ENCODE peak calls at places on chromosomes 11 and 22, in nine cellular contexts. G is iPS DF 6.9, B is A549, J is transverse colon, Z is mesendoderm, S is heart left ventricle, M is kidney, O is GM23248, R is IMR-90. I is an unnamed sample.

GRCh38 chr11:67285541-67286498 is 3.3 kb upstream of the ANKRD13D start:
- DNase-seq in Z (no peak), O (no peak), J (no peak), R (no peak), G (no peak), S (peak; percentile 28), M (peak; percentile 77), B (no peak), I (peak; percentile 18)

GRCh38 chr22:36330655-36331305 is 57.0 kb downstream of the MYH9 start:
- DNase-seq in R (peak; percentile 63), S (peak; percentile 84), J (no peak), B (no peak), M (peak; percentile 92), Z (peak; percentile 92), G (no peak), O (peak; percentile 67), I (peak; percentile 88)

GRCh38 chr11:60377737-60378136 is 595 bp upstream of the MS4A7 start:
- DNase-seq in J (peak; percentile 49), R (no peak), B (no peak), G (no peak), Z (no peak), O (no peak), M (no peak), S (peak; percentile 62), I (peak; percentile 42)

GRCh38 chr11:82546556-82547162 is 187.0 kb downstream of the FAM181B start:
- DNase-seq in O (no peak), R (no peak), B (no peak), G (no peak), S (no peak), J (no peak), M (no peak), Z (no peak), I (no peak)

GRCh38 chr22:43262990-43263644 is 76.2 kb upstream of the TTLL12 start:
- DNase-seq in Z (no peak), R (no peak), J (peak; percentile 33), B (no peak), G (no peak), M (peak; percentile 85), O (no peak), S (no peak), I (no peak)

GRCh38 chr22:19107730-19108074 is 14.5 kb downstream of the DGCR2 start:
- DNase-seq in M (no peak), S (no peak), R (no peak), J (no peak), O (no peak), B (no peak), G (no peak), Z (no peak), I (no peak)

GRCh38 chr11:96194571-96194970 is 148.4 kb downstream of the MAML2 start:
- DNase-seq in R (no peak), M (no peak), O (no peak), G (no peak), Z (no peak), B (no peak), J (no peak), S (no peak), I (no peak)

GRCh38 chr11:114208371-114208770 is 87.8 kb upstream of the NNMT start:
- DNase-seq in B (no peak), O (no peak), M (no peak), J (no peak), G (no peak), R (no peak), Z (no peak), S (no peak), I (no peak)

GRCh38 chr11:86861810-86862209 is 61.5 kb downstream of the PRSS23 start:
- DNase-seq in M (no peak), Z (no peak), B (peak; percentile 11), J (no peak), O (peak; percentile 7), R (no peak), S (no peak), G (no peak), I (no peak)

GRCh38 chr11:12961615-12962014 is 47.5 kb upstream of the RASSF10 start:
- DNase-seq in S (no peak), O (peak; percentile 39), M (no peak), R (peak; percentile 19), J (no peak), B (peak; percentile 34), Z (no peak), G (no peak), I (no peak)

GRCh38 chr22:41106122-41106968 is 14.0 kb downstream of the EP300 start:
- DNase-seq in B (peak; percentile 16), G (no peak), M (no peak), O (no peak), R (peak; percentile 33), Z (no peak), J (no peak), S (no peak), I (no peak)
- H3K4me3 ChIP-seq in B (no peak overlapping the region), G (no peak overlapping the region), M (no peak overlapping the region), O (no peak overlapping the region), R (no peak overlapping the region), Z (no peak overlapping the region), J (no peak overlapping the region), S (no peak overlapping the region), I (no peak overlapping the region)

GRCh38 chr11:69114362-69114761 is 41.4 kb upstream of the SMIM38 start:
- DNase-seq in M (peak; percentile 48), G (no peak), Z (no peak), O (no peak), B (no peak), R (no peak), J (no peak), S (peak; percentile 19), I (no peak)
- H3K27ac ChIP-seq in M (peak overlapping the region; percentile 95), G (no peak overlapping the region), Z (no peak overlapping the region), O (no peak overlapping the region), B (peak overlapping the region; percentile 65), R (no peak overlapping the region), J (no peak overlapping the region), S (peak overlapping the region; percentile 53), I (no peak overlapping the region)

GRCh38 chr22:46619830-46620501 is at the start of gene GRAMD4:
- DNase-seq in G (no peak), M (no peak), R (no peak), Z (peak; percentile 21), J (no peak), O (peak; percentile 11), B (no peak), S (peak; percentile 83), I (peak; percentile 91)

GRCh38 chr22:46619240-46619829 is 851 bp upstream of the GRAMD4 start:
- DNase-seq in J (no peak), M (peak; percentile 18), G (no peak), O (no peak), B (no peak), R (no peak), Z (no peak), S (no peak), I (no peak)

GRCh38 chr22:46617250-46618103 is 2.7 kb upstream of the GRAMD4 start:
- DNase-seq in R (peak; percentile 20), O (peak; percentile 46), J (peak; percentile 44), B (no peak), S (no peak), Z (no peak), M (no peak), G (no peak), I (no peak)

GRCh38 chr22:46618104-46618647 is 2.0 kb upstream of the GRAMD4 start:
- DNase-seq in O (no peak), M (no peak), S (no peak), R (no peak), G (no peak), J (no peak), B (no peak), Z (no peak), I (peak; percentile 49)

GRCh38 chr22:46618667-46619066 is 1.5 kb upstream of the GRAMD4 start:
- DNase-seq in R (no peak), S (peak; percentile 87), J (no peak), M (no peak), Z (no peak), G (no peak), B (no peak), O (no peak), I (peak; percentile 76)
- H3K4me1 ChIP-seq in R (peaks cover 5% of the 10 kb centered on the region), S (peaks cover 70% of the 10 kb centered on the region), J (peaks cover 8% of the 10 kb centered on the region), M (no peaks in the 10 kb centered on the region), Z (peaks cover 2% of the 10 kb centered on the region), G (no peaks in the 10 kb centered on the region), B (peaks cover 9% of the 10 kb centered on the region), O (no peaks in the 10 kb centered on the region), I (peaks cover 32% of the 10 kb centered on the region)

GRCh38 chr11:117876341-117877119 is at the start of gene FXYD6:
- DNase-seq in O (peak; percentile 17), J (peak; percentile 35), B (no peak), R (no peak), M (peak; percentile 94), G (no peak), S (peak; percentile 80), Z (peak; percentile 84), I (peak; percentile 90)

GRCh38 chr11:117875397-117876048 is 935 bp downstream of the FXYD6 start:
- DNase-seq in Z (peak; percentile 77), J (no peak), G (no peak), M (peak; percentile 74), B (no peak), O (no peak), S (peak; percentile 54), R (no peak), I (peak; percentile 67)

GRCh38 chr11:117878314-117878938 is 2.0 kb upstream of the FXYD6 start:
- DNase-seq in G (no peak), M (no peak), B (no peak), O (no peak), S (no peak), J (no peak), R (no peak), Z (no peak), I (no peak)

GRCh38 chr11:117876049-117876340 is 463 bp downstream of the FXYD6 start:
- DNase-seq in Z (no peak), O (no peak), R (no peak), B (no peak), M (no peak), G (no peak), S (no peak), J (no peak), I (no peak)

DNA sequence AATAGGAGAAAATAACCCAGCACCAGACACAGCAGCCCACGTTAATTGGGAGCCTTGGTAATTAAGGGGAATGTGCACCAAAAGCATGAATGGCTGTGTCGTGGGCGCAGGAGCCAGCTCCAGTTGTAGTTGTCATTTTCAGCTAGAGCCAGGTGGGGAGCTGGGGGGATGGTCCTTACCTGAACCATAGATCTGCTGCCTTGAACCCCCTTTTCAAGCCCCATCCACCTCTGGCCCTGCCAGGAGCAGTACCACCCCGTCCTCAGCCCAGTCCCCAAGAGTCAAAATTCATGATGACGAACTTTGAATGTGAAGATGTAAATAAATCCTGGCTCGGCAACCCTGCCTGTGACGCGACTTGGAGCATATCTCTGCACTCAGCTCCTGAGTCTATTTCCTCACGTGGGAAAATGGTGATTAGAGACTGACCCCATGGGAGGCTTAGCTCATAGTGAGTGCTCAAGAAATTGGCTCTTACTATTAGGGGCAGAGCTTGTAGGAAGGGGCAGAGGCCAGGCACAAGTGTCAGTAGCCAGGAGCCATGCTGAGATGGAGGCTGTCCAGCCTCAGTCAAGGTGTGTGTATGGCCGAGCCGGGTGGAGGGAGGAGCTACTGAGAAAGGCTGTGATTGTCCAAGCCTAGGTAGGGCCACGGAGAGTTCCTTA is 794 bp upstream of the FXYD6 start:
- DNase-seq in M (no peak), O (no peak), R (no peak), S (peak; percentile 67), G (no peak), Z (no peak), J (no peak), B (no peak), I (peak; percentile 85)
- H3K4me3 ChIP-seq in M (peak overlapping the region; percentile 47), O (no peak overlapping the region), R (no peak overlapping the region), S (peak overlapping the region; percentile 56), G (peak overlapping the region; percentile 66), Z (peak overlapping the region; percentile 52), J (peak overlapping the region; percentile 52), B (peak overlapping the region; percentile 47), I (peak overlapping the region; percentile 71)